ENCODE peak calls at places on chromosomes 7 and 10, in four cellular contexts. S, U, N and F are unnamed samples.

GRCh38 chr10:46234026-46234425 is 52.8 kb upstream of the ANTXRL start:
- DNase-seq in S (no peak), U (peak; percentile 49), N (no peak), F (no peak)

GRCh38 chr7:135645296-135645904 is 16.9 kb upstream of the STMP1 start:
- DNase-seq in S (no peak), U (no peak), N (no peak), F (no peak)

GRCh38 chr7:121214652-121215051 is 114.1 kb upstream of the WNT16 start:
- DNase-seq in S (no peak), U (no peak), N (no peak), F (no peak)

GRCh38 chr7:74138334-74138867 is 35.8 kb upstream of the EIF4H start:
- DNase-seq in S (no peak), U (no peak), N (no peak), F (no peak)

GRCh38 chr10:112832361-112832878 is 117.6 kb upstream of the TCF7L2 start:
- DNase-seq in S (no peak), U (no peak), N (peak; percentile 62), F (no peak)

GRCh38 chr10:19570143-19570542 is 246.1 kb upstream of the PLXDC2 start:
- DNase-seq in S (no peak), U (no peak), N (no peak), F (no peak)

GRCh38 chr7:132509667-132510066 is 66.6 kb downstream of the PLXNA4 start:
- DNase-seq in S (no peak), U (no peak), N (no peak), F (no peak)

GRCh38 chr7:116582164-116582732 is 57.4 kb downstream of the CAV1 start:
- DNase-seq in S (no peak), U (no peak), N (no peak), F (no peak)

GRCh38 chr7:3981281-3981680 is 680.2 kb downstream of the SDK1 start:
- DNase-seq in S (no peak), U (no peak), N (no peak), F (no peak)

GRCh38 chr10:92573091-92573797 is 649 bp downstream of the IDE start:
- DNase-seq in S (no peak), U (no peak), N (peak; percentile 84), F (no peak)

GRCh38 chr10:124151466-124152095 is 58.2 kb upstream of the CHST15 start:
- DNase-seq in S (no peak), U (no peak), N (no peak), F (no peak)

GRCh38 chr10:8296090-8296741 is 241.7 kb downstream of the GATA3 start:
- DNase-seq in S (no peak), U (no peak), N (no peak), F (no peak)

GRCh38 chr7:124724516-124725192 is 40.9 kb downstream of the GPR37 start:
- DNase-seq in S (no peak), U (no peak), N (no peak), F (no peak)

GRCh38 chr10:50497758-50498157 is 126.0 kb downstream of the SGMS1 start:
- DNase-seq in S (no peak), U (no peak), N (no peak), F (no peak)

GRCh38 chr10:95792211-95792780 is 36.3 kb downstream of the ENTPD1 start:
- DNase-seq in S (no peak), U (no peak), N (no peak), F (no peak)

GRCh38 chr7:116400526-116400925 is 99.0 kb upstream of the CAV2 start:
- DNase-seq in S (no peak), U (no peak), N (no peak), F (no peak)

GRCh38 chr10:90168244-90168643 is 466.9 kb downstream of the KIF20B start:
- DNase-seq in S (no peak), U (no peak), N (no peak), F (no peak)

GRCh38 chr7:17408245-17408903 is 109.9 kb downstream of the AHR start:
- DNase-seq in S (peak; percentile 74), U (peak; percentile 69), N (peak; percentile 64), F (no peak)

GRCh38 chr7:16114071-16114470 is 307.3 kb downstream of the CRPPA start:
- DNase-seq in S (no peak), U (no peak), N (no peak), F (no peak)

GRCh38 chr7:143229054-143229790 is 7.4 kb downstream of the TAS2R40 start:
- DNase-seq in S (no peak), U (no peak), N (no peak), F (peak; percentile 70)

GRCh38 chr7:78396190-78396589 is 597.6 kb downstream of the PHTF2 start:
- DNase-seq in S (no peak), U (no peak), N (no peak), F (no peak)

GRCh38 chr7:43467406-43467805 is 115.5 kb upstream of the STK17A start:
- DNase-seq in S (no peak), U (no peak), N (no peak), F (no peak)

GRCh38 chr7:79964463-79964862 is 170.2 kb upstream of the GNAI1 start:
- DNase-seq in S (no peak), U (no peak), N (no peak), F (no peak)

GRCh38 chr7:143305423-143306070 is 10.4 kb upstream of the CLCN1 start:
- DNase-seq in S (no peak), U (peak; percentile 84), N (no peak), F (no peak)

GRCh38 chr7:132532237-132532734 is 44.0 kb downstream of the PLXNA4 start:
- DNase-seq in S (no peak), U (no peak), N (no peak), F (no peak)

GRCh38 chr7:23893942-23894890 is 184.2 kb downstream of the STK31 start:
- DNase-seq in S (no peak), U (no peak), N (no peak), F (no peak)

GRCh38 chr7:157927313-157927925 is 590.6 kb downstream of the DNAJB6 start:
- DNase-seq in S (no peak), U (no peak), N (peak; percentile 28), F (no peak)
- H3K9me3 ChIP-seq in S (peaks cover 76% of the 10 kb centered on the region), U (no peaks in the 10 kb centered on the region), N (no peaks in the 10 kb centered on the region), F (no peaks in the 10 kb centered on the region)

GRCh38 chr10:17407040-17407439 is 47.4 kb downstream of the ST8SIA6 start:
- DNase-seq in S (no peak), U (no peak), N (no peak), F (no peak)

GRCh38 chr10:17409170-17409733 is 45.1 kb downstream of the ST8SIA6 start:
- DNase-seq in S (no peak), U (no peak), N (no peak), F (no peak)

GRCh38 chr10:17410907-17411306 is 43.5 kb downstream of the ST8SIA6 start:
- DNase-seq in S (no peak), U (no peak), N (no peak), F (no peak)

DNA sequence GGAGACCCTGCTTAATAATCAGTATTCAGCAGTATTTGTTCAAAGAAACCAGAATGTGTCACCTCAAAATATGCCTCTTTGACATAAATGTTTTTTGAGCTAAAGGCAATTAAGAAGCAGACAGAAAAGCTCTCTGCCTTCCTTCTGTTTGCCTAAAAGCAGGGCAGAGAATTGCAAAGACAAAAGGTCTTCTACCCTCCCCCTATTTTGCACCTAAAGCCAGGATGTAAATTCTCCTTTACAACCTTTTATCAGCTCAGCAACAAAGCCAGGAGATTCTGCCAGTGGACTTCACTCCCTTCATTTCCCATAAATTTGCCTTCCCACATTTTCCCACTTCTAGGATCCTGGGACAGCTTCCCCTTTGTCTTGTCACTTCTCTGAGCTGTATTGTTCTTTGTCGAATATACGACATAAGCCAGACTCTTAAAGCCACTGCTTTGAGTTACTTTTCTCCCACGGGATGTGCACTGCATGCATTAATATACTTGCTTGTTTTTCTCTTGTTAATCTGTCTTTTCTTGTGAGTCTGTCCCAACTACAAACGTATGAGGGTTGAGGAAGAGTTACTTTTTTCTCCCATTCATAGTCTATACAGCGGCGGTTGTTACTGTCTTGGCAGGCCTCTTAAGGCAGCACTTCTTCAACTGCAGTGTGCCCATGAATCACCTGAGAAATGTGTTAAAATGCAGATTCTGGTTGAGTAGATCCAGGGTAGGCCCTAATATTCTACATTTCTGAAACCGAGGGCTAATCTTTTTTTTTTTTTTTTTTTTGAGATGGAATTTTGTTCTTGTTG is 48.2 kb downstream of the ST8SIA6 start:
- DNase-seq in S (no peak), U (no peak), N (no peak), F (no peak)
- H3K4me3 ChIP-seq in S (no peak overlapping the region), U (no peak overlapping the region), N (no peak overlapping the region), F (no peak overlapping the region)

DNA sequence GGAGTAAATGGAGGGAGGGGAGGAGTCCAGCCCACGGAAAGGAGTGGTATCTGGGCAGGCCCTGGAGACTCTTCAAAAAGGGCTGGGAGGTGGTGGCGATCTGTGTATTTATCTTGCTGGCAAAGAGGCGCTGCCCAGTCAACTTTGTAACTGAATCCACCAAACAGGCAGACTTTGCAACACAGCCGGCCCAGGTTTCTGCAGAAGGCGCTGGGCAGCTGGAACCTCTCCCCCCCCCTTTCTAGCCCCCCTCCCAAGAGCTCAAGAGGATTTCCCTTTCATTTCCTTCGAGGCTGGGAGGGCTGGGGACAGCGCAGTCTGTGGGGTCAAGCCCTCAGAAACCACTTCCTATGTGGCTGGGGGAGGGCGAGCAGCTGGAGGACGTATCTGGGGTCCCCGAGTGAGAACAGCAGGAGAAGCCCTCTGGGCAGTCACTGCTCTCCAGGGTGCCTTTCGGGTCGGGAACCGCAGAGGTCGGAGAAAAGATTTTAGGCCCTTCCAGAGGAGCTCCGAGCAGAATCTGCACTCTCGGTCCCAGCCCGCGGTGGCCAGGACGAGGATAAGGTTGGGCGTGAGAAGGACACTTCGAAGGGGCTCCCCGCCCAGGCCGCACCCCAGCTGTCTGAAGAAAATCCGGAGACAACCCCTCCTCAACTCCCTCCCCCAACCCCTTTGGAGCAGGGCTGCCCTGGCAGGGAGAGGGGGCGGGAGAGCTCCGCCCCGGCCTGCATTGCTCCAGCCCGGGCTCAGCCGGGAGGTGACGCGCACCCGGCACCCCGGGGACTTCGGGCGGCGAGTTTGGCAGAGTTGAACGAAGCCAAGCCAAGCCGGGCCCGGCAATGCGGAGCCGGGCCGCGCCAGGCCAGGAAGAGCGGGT is 943 bp downstream of the ZCCHC24 start:
- DNase-seq in S (no peak), U (peak; percentile 85), N (peak; percentile 90), F (no peak)
- H3K9me3 ChIP-seq in S (no peaks in the 10 kb centered on the region), U (no peaks in the 10 kb centered on the region), N (no peaks in the 10 kb centered on the region), F (no peaks in the 10 kb centered on the region)

DNA sequence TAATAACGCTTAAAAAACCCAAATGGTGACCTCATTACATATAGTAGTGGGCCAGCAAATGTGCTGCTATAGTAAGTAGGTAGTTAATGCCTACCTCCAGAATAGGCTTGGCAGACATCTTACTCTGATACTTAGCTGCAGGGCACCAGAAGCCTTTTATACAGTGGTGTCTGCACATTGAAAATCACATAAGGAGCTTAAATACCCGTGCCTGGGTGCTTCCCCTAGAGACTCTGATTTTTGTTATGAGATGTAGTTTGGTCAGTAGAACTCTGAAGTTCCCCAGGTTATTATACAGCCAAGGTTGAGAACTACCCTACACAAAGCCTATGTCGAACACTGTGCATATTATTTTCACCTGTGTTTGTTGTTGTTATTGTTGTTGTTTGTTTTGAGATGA is 47.2 kb downstream of the ANKIB1 start:
- DNase-seq in S (no peak), U (no peak), N (no peak), F (no peak)
- H3K4me3 ChIP-seq in S (no peak overlapping the region), U (no peak overlapping the region), N (peak overlapping the region; percentile 8), F (peak overlapping the region; percentile 26)

GRCh38 chr7:63080406-63080805 is 918.2 kb upstream of the ZNF722 start:
- DNase-seq in S (no peak), U (no peak), N (no peak), F (no peak)
- H3K9me3 ChIP-seq in S (peaks cover 49% of the 10 kb centered on the region), U (peaks cover 7% of the 10 kb centered on the region), N (peaks cover 6% of the 10 kb centered on the region), F (peaks cover 6% of the 10 kb centered on the region)